ENCODE peak calls at places on chromosomes 6 and 20, in seven cellular contexts. W is astrocyte of the spinal cord; Q is bronchial epithelial cell; R is activated effector memory CD4-positive, alpha-beta T cell treated with Interleukin-2 at 50 U/mL for 16 hours; B is stimulated activated CD4-positive, alpha-beta T cell treated with anti-CD3 and anti-CD28 coated beads, Interleukin-4, amount 100 ng/mL, for 1 hour; X is breast epithelium; C is sciatic nerve. Z is an unnamed sample.

GRCh38 chr6:167832497-167833395 is 6.0 kb downstream of the AFDN start:
- DNase-seq in C (no peak), Q (no peak), X (no peak), B (no peak), W (no peak), R (no peak), Z (no peak)

GRCh38 chr20:37333848-37334318 is 12.1 kb upstream of the SRC start:
- DNase-seq in Q (no peak), B (no peak), R (no peak), C (no peak), W (no peak), X (no peak), Z (no peak)

GRCh38 chr6:5398530-5398929 is 137.2 kb downstream of the FARS2 start:
- DNase-seq in R (no peak), B (no peak), Q (peak; percentile 78), X (no peak), W (peak; percentile 42), C (no peak), Z (peak; percentile 32)

GRCh38 chr6:131293472-131293911 is 158.2 kb downstream of the AKAP7 start:
- DNase-seq in X (no peak), R (no peak), Q (no peak), C (no peak), W (no peak), B (no peak), Z (no peak)

GRCh38 chr6:43383021-43383667 is 13.7 kb upstream of the ZNF318 start:
- DNase-seq in W (peak; percentile 62), Q (peak; percentile 47), R (no peak), B (no peak), C (no peak), X (no peak), Z (no peak)

GRCh38 chr20:49187330-49188100 is 619 bp downstream of the STAU1 start:
- DNase-seq in R (peak; percentile 1), Q (no peak), X (no peak), C (peak; percentile 65), W (no peak), B (peak; percentile 53), Z (peak; percentile 28)

GRCh38 chr20:62409935-62410741 is 3.1 kb upstream of the CABLES2 start:
- DNase-seq in B (peak; percentile 42), X (peak; percentile 80), C (no peak), R (no peak), Q (no peak), W (peak; percentile 3), Z (peak; percentile 87)

GRCh38 chr6:150751296-150751695 is 114.2 kb upstream of the MTHFD1L start:
- DNase-seq in Q (peak; percentile 28), X (no peak), R (no peak), W (peak; percentile 62), C (no peak), B (no peak), Z (no peak)

GRCh38 chr20:23245553-23246128 is 105.0 kb upstream of the NXT1 start:
- DNase-seq in Q (peak; percentile 37), X (no peak), C (peak; percentile 71), B (no peak), R (no peak), W (peak; percentile 40), Z (no peak)

GRCh38 chr6:25173232-25173631 is 105.9 kb upstream of the CARMIL1 start:
- DNase-seq in B (no peak), R (no peak), C (no peak), W (no peak), Q (no peak), X (no peak), Z (peak; percentile 57)

GRCh38 chr20:62516345-62516744 is 40.5 kb upstream of the GATA5 start:
- DNase-seq in R (no peak), Q (no peak), B (no peak), C (no peak), X (no peak), W (no peak), Z (peak; percentile 42)